ENCODE peak calls at places on chromosomes 6 and 20, in six cellular contexts. R is nephron progenitor cell, G is WTC11, M is thoracic aorta, V is neural crest cell, W is lower lobe of right lung. A is an unnamed sample.

GRCh38 chr6:107493158-107494057 is 3.5 kb downstream of the SOBP start:
- DNase-seq in M (no peak), G (no peak), W (no peak), R (peak), V (peak), A (no peak)

GRCh38 chr20:40286991-40287531 is 402.0 kb downstream of the MAFB start:
- DNase-seq in M (peak), W (peak), V (no peak), R (no peak), G (no peak), A (no peak)

GRCh38 chr6:135224037-135224647 is 43.0 kb downstream of the MYB start:
- DNase-seq in R (no peak), G (no peak), V (no peak), M (no peak), W (no peak), A (no peak)

GRCh38 chr6:152879681-152880080 is 103.2 kb downstream of the FBXO5 start:
- DNase-seq in M (no peak), R (no peak), W (no peak), V (no peak), G (no peak), A (no peak)

GRCh38 chr20:10978713-10979112 is 304.9 kb upstream of the JAG1 start:
- DNase-seq in R (peak), G (no peak), W (no peak), M (no peak), V (peak), A (no peak)

GRCh38 chr6:53623497-53623896 is 42.1 kb downstream of the KLHL31 start:
- DNase-seq in V (no peak), R (no peak), W (no peak), G (no peak), M (no peak), A (no peak)

GRCh38 chr6:150878347-150879213 is 13.1 kb downstream of the MTHFD1L start:
- DNase-seq in V (no peak), M (no peak), G (peak), W (no peak), R (no peak), A (no peak)

GRCh38 chr6:12939314-12939713 is 222.7 kb downstream of the PHACTR1 start:
- DNase-seq in V (no peak), R (no peak), M (no peak), W (no peak), G (no peak), A (no peak)

GRCh38 chr20:13333793-13334192 is 112.7 kb downstream of the ISM1 start:
- DNase-seq in V (no peak), M (no peak), W (no peak), G (no peak), R (no peak), A (no peak)

GRCh38 chr20:49344975-49345374 is 67.1 kb upstream of the ZNFX1 start:
- DNase-seq in W (no peak), V (no peak), G (no peak), R (no peak), M (peak), A (no peak)

GRCh38 chr6:68192988-68193387 is 442.1 kb upstream of the ADGRB3 start:
- DNase-seq in W (no peak), V (no peak), M (no peak), G (no peak), R (no peak), A (no peak)

GRCh38 chr6:68197356-68197755 is 437.7 kb upstream of the ADGRB3 start:
- DNase-seq in V (no peak), G (no peak), R (no peak), M (no peak), W (no peak), A (no peak)

GRCh38 chr6:68200929-68201328 is 434.2 kb upstream of the ADGRB3 start:
- DNase-seq in W (no peak), R (no peak), V (no peak), M (no peak), G (no peak), A (no peak)

GRCh38 chr6:68194846-68195478 is 440.1 kb upstream of the ADGRB3 start:
- DNase-seq in G (no peak), R (no peak), V (no peak), M (no peak), W (no peak), A (no peak)

DNA sequence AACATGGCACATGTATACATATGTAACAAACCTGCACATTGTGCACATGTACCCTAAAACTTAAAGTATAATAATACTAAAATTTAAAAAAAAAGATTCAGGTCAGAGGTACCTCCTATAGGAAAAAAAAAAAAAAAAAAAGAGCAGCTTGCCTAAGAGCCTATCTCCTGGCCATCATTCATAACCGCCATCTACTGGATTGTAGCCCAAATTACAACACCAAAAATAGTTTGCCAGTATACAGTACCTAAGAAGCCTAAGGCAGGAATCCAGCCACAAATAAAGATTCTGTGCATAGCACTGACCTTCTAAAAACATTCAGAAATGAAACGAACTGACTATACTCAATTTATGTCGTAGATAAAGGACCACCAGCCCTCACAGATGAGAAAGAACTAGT is 438.4 kb upstream of the ADGRB3 start:
- DNase-seq in M (no peak), V (no peak), W (no peak), G (no peak), R (no peak), A (no peak)
- TF ChIP-seq CTCF in M (no peak), V (peak), W (no peak), G (no peak), R (no peak), A (no peak)

DNA sequence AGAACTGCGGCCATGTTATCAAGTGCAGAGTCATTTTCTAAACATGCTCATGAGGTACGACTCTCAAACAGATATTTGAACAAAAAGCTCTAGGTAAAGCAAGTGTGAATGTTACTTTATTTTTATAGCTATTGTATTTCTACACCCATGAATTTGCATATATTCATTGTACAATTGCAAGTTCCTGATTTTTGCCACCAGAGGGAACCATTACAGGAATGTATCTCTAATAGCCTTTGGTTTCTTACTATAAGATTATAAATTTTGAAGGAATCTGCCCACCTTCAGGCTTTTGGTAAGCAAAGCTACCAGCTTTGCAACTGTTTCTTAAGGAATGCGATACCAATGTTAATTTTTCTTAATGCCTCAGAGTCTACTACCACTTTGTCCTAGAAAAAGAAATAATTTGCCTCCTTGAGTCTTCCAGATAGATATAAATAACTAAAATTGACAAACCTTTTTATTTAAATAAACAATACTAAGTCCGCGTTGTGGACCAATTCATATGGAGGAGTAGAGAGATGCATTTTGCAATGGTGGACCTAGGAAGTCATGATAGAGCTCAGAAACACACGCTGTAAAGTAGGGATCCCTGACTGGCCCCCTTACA is 125.4 kb upstream of the SAMD5 start:
- DNase-seq in W (no peak), G (no peak), R (no peak), V (no peak), M (no peak), A (no peak)
- TF ChIP-seq CTCF in W (peak), G (peak), R (peak), V (peak), M (peak), A (peak)

GRCh38 chr20:22383156-22383555 is 201.2 kb downstream of the FOXA2 start:
- DNase-seq in W (no peak), M (no peak), G (no peak), R (no peak), V (no peak), A (no peak)

GRCh38 chr20:22384978-22385377 is 199.4 kb downstream of the FOXA2 start:
- DNase-seq in R (no peak), W (no peak), M (no peak), V (no peak), G (no peak), A (no peak)

GRCh38 chr20:22386300-22386623 is 198.1 kb downstream of the FOXA2 start:
- DNase-seq in R (no peak), M (no peak), W (no peak), G (no peak), V (no peak), A (no peak)

GRCh38 chr20:22387452-22387851 is 196.9 kb downstream of the FOXA2 start:
- DNase-seq in R (no peak), G (no peak), W (no peak), M (no peak), V (no peak), A (no peak)

DNA sequence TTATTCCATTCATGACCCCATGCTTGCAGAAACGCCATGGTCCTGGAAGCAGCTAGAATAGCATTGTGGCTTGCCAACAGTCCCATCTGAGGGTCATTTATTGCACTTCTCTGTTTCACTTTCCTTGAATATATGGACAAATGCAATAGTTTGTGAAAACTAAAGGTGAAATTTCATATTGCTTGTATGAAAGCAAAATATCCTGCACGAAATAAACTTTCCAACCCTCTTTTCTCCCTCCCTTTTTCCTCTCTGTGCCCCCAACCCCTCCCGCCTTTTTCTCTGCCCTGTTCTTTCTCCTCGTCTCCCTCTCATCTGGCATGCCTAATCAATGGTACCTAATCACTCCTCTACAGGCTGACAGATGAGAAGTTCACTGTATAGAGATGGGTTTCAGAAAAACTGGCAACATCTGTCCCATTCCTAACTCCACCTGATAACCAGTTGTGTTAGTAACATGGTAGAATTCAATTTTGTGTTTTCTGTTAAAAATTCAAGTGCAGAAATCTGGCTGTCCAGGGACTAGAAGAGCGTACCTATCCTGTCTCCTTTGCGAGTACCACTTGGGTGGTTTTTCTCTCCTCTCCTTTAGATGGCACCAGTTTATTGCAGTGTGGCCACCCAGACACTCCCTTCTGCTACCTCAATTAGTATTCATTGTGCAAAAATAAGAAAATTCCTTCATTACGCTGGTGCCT is 198.6 kb downstream of the FOXA2 start:
- DNase-seq in R (no peak), M (no peak), G (no peak), W (no peak), V (no peak), A (no peak)
- TF ChIP-seq CTCF in R (no peak), M (no peak), G (no peak), W (peak), V (no peak), A (no peak)

GRCh38 chr6:132456700-132457143 is 55.4 kb upstream of the MOXD1 start:
- DNase-seq in W (peak), V (no peak), R (peak), G (no peak), M (no peak), A (no peak)
- TF ChIP-seq CTCF in W (no peak), V (no peak), R (no peak), G (no peak), M (no peak), A (no peak)

DNA sequence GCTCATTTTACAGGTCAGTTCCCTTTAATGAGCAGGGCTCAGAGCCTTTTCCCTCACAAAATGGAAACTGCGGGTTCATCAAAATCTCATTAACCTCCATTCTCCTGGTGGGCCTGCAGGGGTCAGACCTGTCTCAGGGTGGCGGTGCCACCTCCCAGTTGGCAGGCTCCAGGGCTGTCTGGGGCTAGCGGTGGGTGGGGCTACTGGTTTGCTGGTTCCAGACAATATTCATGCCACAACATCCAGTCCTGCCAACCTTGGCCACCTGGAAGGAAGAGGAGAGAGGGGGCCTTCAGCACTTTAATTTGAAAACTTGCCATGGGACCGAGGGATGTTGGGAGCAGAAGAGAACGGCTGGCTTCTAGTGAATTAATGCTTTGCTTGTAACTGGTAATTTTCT is 41.9 kb upstream of the CTNNBL1 start:
- DNase-seq in W (peak), G (peak), V (no peak), M (no peak), R (peak), A (peak)
- TF ChIP-seq CTCF in W (peak), G (peak), V (peak), M (no peak), R (peak), A (peak)

GRCh38 chr20:2800590-2801458 is at the start of gene CPXM1:
- DNase-seq in R (peak), V (peak), G (peak), M (no peak), W (no peak), A (peak)
- TF ChIP-seq CTCF in R (peak), V (peak), G (no peak), M (no peak), W (no peak), A (peak)

GRCh38 chr20:36579996-36580545 is 6.7 kb downstream of the TGIF2 start:
- DNase-seq in R (no peak), M (no peak), G (no peak), V (no peak), W (no peak), A (no peak)

GRCh38 chr20:36582322-36582721 is 8.9 kb downstream of the TGIF2 start:
- DNase-seq in M (no peak), G (no peak), W (no peak), V (no peak), R (no peak), A (no peak)

GRCh38 chr20:36575066-36575743 is 1.8 kb downstream of the TGIF2 start:
- DNase-seq in W (peak), G (peak), M (no peak), R (peak), V (no peak), A (peak)

GRCh38 chr20:36574278-36575065 is 1.1 kb downstream of the TGIF2 start:
- DNase-seq in G (peak), M (no peak), R (peak), W (peak), V (peak), A (peak)

GRCh38 chr20:36578642-36579041 is 5.2 kb downstream of the TGIF2 start:
- DNase-seq in M (no peak), G (no peak), W (no peak), V (no peak), R (no peak), A (no peak)
- TF ChIP-seq CTCF in M (no peak), G (no peak), W (no peak), V (no peak), R (no peak), A (no peak)

GRCh38 chr6:141641406-141641805 is 491.3 kb upstream of the GJE1 start:
- DNase-seq in V (no peak), W (no peak), M (no peak), R (no peak), G (no peak), A (no peak)
- TF ChIP-seq CTCF in V (peak), W (no peak), M (no peak), R (no peak), G (no peak), A (no peak)